ENCODE peak calls at places on chromosomes 1 and 21, in nine cellular contexts. One of them, this sample, is unnamed.
A peak's percentile ranks its signal among the peaks of the same experiment; 100 is the strongest.

GRCh38 chr1:240362826-240363225 is 249.1 kb downstream of the GREM2 start:
- DNase-seq in tibial nerve: no peak
- DNase-seq in neural progenitor cell: no peak
- DNase-seq in CD8-positive, alpha-beta T cell: no peak
- DNase-seq in A549: no peak
- DNase-seq in GM13976: no peak
- DNase-seq in upper lobe of right lung: no peak
- DNase-seq in epithelial cell of proximal tubule: no peak
- DNase-seq in mesothelial cell of epicardium: no peak
- DNase-seq in this sample: no peak

GRCh38 chr1:228697209-228698016 is 37.9 kb upstream of the RHOU start:
- DNase-seq in tibial nerve: peak; percentile 93
- DNase-seq in neural progenitor cell: no peak
- DNase-seq in CD8-positive, alpha-beta T cell: no peak
- DNase-seq in A549: peak; percentile 20
- DNase-seq in GM13976: no peak
- DNase-seq in upper lobe of right lung: no peak
- DNase-seq in epithelial cell of proximal tubule: peak; percentile 77
- DNase-seq in mesothelial cell of epicardium: peak; percentile 36
- DNase-seq in this sample: peak; percentile 44

GRCh38 chr1:23367451-23367790 is 2.2 kb downstream of the ZNF436 start:
- DNase-seq in tibial nerve: no peak
- DNase-seq in neural progenitor cell: peak; percentile 24
- DNase-seq in CD8-positive, alpha-beta T cell: no peak
- DNase-seq in A549: peak; percentile 15
- DNase-seq in GM13976: no peak
- DNase-seq in upper lobe of right lung: no peak
- DNase-seq in epithelial cell of proximal tubule: no peak
- DNase-seq in mesothelial cell of epicardium: no peak
- DNase-seq in this sample: no peak

GRCh38 chr1:48062353-48062752 is 65.2 kb upstream of the TRABD2B start:
- DNase-seq in tibial nerve: no peak
- DNase-seq in neural progenitor cell: no peak
- DNase-seq in CD8-positive, alpha-beta T cell: no peak
- DNase-seq in A549: no peak
- DNase-seq in GM13976: no peak
- DNase-seq in upper lobe of right lung: no peak
- DNase-seq in epithelial cell of proximal tubule: no peak
- DNase-seq in mesothelial cell of epicardium: no peak
- DNase-seq in this sample: no peak

GRCh38 chr1:45772971-45773370 is 22.5 kb upstream of the IPP start:
- DNase-seq in tibial nerve: no peak
- DNase-seq in neural progenitor cell: no peak
- DNase-seq in CD8-positive, alpha-beta T cell: no peak
- DNase-seq in A549: no peak
- DNase-seq in GM13976: peak; percentile 24
- DNase-seq in upper lobe of right lung: no peak
- DNase-seq in epithelial cell of proximal tubule: no peak
- DNase-seq in mesothelial cell of epicardium: no peak
- DNase-seq in this sample: no peak

GRCh38 chr1:91099746-91100621 is 78.1 kb upstream of the ZNF644 start:
- DNase-seq in tibial nerve: no peak
- DNase-seq in neural progenitor cell: no peak
- DNase-seq in CD8-positive, alpha-beta T cell: no peak
- DNase-seq in A549: no peak
- DNase-seq in GM13976: no peak
- DNase-seq in upper lobe of right lung: no peak
- DNase-seq in epithelial cell of proximal tubule: no peak
- DNase-seq in mesothelial cell of epicardium: no peak
- DNase-seq in this sample: no peak

GRCh38 chr1:245345191-245345884 is 190.6 kb downstream of the KIF26B start:
- DNase-seq in tibial nerve: no peak
- DNase-seq in neural progenitor cell: peak; percentile 37
- DNase-seq in CD8-positive, alpha-beta T cell: no peak
- DNase-seq in A549: no peak
- DNase-seq in GM13976: no peak
- DNase-seq in upper lobe of right lung: no peak
- DNase-seq in epithelial cell of proximal tubule: no peak
- DNase-seq in mesothelial cell of epicardium: no peak
- DNase-seq in this sample: no peak

GRCh38 chr1:205454903-205455335 is 926 bp downstream of the BLACAT1 start:
- DNase-seq in tibial nerve: no peak
- DNase-seq in neural progenitor cell: peak; percentile 83
- DNase-seq in CD8-positive, alpha-beta T cell: no peak
- DNase-seq in A549: no peak
- DNase-seq in GM13976: no peak
- DNase-seq in upper lobe of right lung: no peak
- DNase-seq in epithelial cell of proximal tubule: no peak
- DNase-seq in mesothelial cell of epicardium: no peak
- DNase-seq in this sample: no peak

GRCh38 chr21:17679002-17679600 is 66.4 kb upstream of the BTG3 start:
- DNase-seq in tibial nerve: peak; percentile 24
- DNase-seq in neural progenitor cell: peak; percentile 69
- DNase-seq in CD8-positive, alpha-beta T cell: peak; percentile 13
- DNase-seq in A549: peak; percentile 56
- DNase-seq in GM13976: peak; percentile 66
- DNase-seq in upper lobe of right lung: no peak
- DNase-seq in epithelial cell of proximal tubule: peak; percentile 38
- DNase-seq in mesothelial cell of epicardium: no peak
- DNase-seq in this sample: peak; percentile 40

GRCh38 chr1:224640018-224640417 is 23.9 kb downstream of the CNIH3 start:
- DNase-seq in tibial nerve: no peak
- DNase-seq in neural progenitor cell: no peak
- DNase-seq in CD8-positive, alpha-beta T cell: no peak
- DNase-seq in A549: no peak
- DNase-seq in GM13976: no peak
- DNase-seq in upper lobe of right lung: no peak
- DNase-seq in epithelial cell of proximal tubule: no peak
- DNase-seq in mesothelial cell of epicardium: no peak
- DNase-seq in this sample: no peak

GRCh38 chr1:84264961-84265360 is 36.5 kb upstream of the SAMD13 start:
- DNase-seq in tibial nerve: no peak
- DNase-seq in neural progenitor cell: no peak
- DNase-seq in CD8-positive, alpha-beta T cell: no peak
- DNase-seq in A549: no peak
- DNase-seq in GM13976: no peak
- DNase-seq in upper lobe of right lung: no peak
- DNase-seq in epithelial cell of proximal tubule: no peak
- DNase-seq in mesothelial cell of epicardium: no peak
- DNase-seq in this sample: no peak

GRCh38 chr21:31273278-31273677 is 70.8 kb downstream of the TIAM1 start:
- DNase-seq in tibial nerve: no peak
- DNase-seq in neural progenitor cell: no peak
- DNase-seq in CD8-positive, alpha-beta T cell: no peak
- DNase-seq in A549: no peak
- DNase-seq in GM13976: no peak
- DNase-seq in upper lobe of right lung: no peak
- DNase-seq in epithelial cell of proximal tubule: no peak
- DNase-seq in mesothelial cell of epicardium: no peak
- DNase-seq in this sample: no peak

GRCh38 chr1:87200875-87201638 is 127.6 kb upstream of the LMO4 start:
- DNase-seq in tibial nerve: no peak
- DNase-seq in neural progenitor cell: peak; percentile 11
- DNase-seq in CD8-positive, alpha-beta T cell: no peak
- DNase-seq in A549: no peak
- DNase-seq in GM13976: no peak
- DNase-seq in upper lobe of right lung: no peak
- DNase-seq in epithelial cell of proximal tubule: no peak
- DNase-seq in mesothelial cell of epicardium: no peak
- DNase-seq in this sample: no peak

DNA sequence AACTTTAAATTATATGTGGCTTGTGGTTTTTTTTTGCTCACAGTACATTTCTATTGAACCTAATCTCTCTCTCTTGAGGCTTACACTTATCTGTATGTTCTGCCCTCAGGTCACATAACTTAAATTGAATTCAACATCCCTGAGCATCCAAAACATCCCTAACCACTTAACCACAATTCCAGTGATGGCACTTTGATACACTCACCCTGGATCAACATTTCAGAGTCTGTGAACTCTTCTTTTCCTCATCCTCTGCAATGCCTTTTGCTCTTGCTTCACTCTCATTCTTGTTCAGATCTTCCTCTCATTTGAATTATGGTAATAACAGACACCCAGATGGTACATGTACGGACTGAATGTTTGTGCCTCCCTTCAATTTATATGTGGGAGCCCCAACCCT is 33.5 kb downstream of the PTGER3 start:
- DNase-seq in tibial nerve: no peak
- DNase-seq in neural progenitor cell: no peak
- DNase-seq in CD8-positive, alpha-beta T cell: no peak
- DNase-seq in A549: no peak
- DNase-seq in GM13976: no peak
- DNase-seq in upper lobe of right lung: no peak
- DNase-seq in epithelial cell of proximal tubule: no peak
- DNase-seq in mesothelial cell of epicardium: no peak
- DNase-seq in this sample: no peak
- TF ChIP-seq CTCF in tibial nerve: no peak
- TF ChIP-seq CTCF in neural progenitor cell: no peak
- TF ChIP-seq CTCF in CD8-positive, alpha-beta T cell: no peak
- TF ChIP-seq CTCF in A549: no peak
- TF ChIP-seq CTCF in GM13976: no peak
- TF ChIP-seq CTCF in upper lobe of right lung: no peak
- TF ChIP-seq CTCF in epithelial cell of proximal tubule: no peak
- TF ChIP-seq CTCF in mesothelial cell of epicardium: no peak
- TF ChIP-seq CTCF in this sample: no peak

DNA sequence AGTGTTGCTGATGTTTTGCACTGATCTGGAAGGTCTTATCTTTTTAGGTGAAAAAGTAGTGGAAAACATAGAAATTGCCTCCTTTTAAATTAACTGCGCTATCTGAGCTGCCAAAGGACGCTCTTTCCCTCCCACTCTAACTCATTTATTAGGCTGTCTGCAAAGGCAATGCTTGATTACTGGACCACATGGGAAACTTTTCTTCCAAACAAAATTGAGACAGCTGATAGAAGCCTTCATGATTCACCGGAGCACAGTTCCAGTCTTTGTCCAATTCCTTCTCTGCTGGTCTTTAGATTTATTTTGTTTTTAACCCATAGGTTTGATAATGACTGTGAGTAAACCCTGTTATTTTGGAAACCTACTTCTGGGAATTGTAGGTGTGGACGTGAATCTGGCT is 93.0 kb upstream of the RAVER2 start:
- DNase-seq in tibial nerve: no peak
- DNase-seq in neural progenitor cell: no peak
- DNase-seq in CD8-positive, alpha-beta T cell: no peak
- DNase-seq in A549: no peak
- DNase-seq in GM13976: no peak
- DNase-seq in upper lobe of right lung: no peak
- DNase-seq in epithelial cell of proximal tubule: no peak
- DNase-seq in mesothelial cell of epicardium: no peak
- DNase-seq in this sample: no peak
- TF ChIP-seq CTCF in tibial nerve: no peak
- TF ChIP-seq CTCF in neural progenitor cell: no peak
- TF ChIP-seq CTCF in CD8-positive, alpha-beta T cell: no peak
- TF ChIP-seq CTCF in A549: no peak
- TF ChIP-seq CTCF in GM13976: no peak
- TF ChIP-seq CTCF in upper lobe of right lung: no peak
- TF ChIP-seq CTCF in epithelial cell of proximal tubule: no peak
- TF ChIP-seq CTCF in mesothelial cell of epicardium: no peak
- TF ChIP-seq CTCF in this sample: no peak

DNA sequence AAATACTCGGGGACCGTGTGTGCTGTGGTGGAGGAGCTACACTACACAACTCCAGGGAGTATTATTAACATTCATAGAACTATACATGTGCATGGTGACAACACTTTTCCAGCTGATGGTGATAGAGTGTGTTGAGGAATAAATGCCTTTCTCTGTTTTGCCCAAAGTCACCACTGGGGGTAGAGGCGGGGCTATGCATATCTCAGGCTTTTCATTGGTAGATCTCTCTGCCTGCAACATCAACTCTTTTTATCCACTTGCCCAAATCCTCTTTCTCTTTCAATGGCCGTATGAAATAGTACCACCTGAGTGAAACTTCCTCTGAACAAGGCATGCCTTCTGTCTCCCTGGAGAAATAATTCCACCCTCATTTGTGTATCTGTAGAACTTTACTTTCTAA is 107.0 kb upstream of the C8B start:
- DNase-seq in tibial nerve: no peak
- DNase-seq in neural progenitor cell: no peak
- DNase-seq in CD8-positive, alpha-beta T cell: no peak
- DNase-seq in A549: no peak
- DNase-seq in GM13976: no peak
- DNase-seq in upper lobe of right lung: no peak
- DNase-seq in epithelial cell of proximal tubule: no peak
- DNase-seq in mesothelial cell of epicardium: no peak
- DNase-seq in this sample: no peak
- TF ChIP-seq CTCF in tibial nerve: no peak
- TF ChIP-seq CTCF in neural progenitor cell: peak; percentile 33
- TF ChIP-seq CTCF in CD8-positive, alpha-beta T cell: no peak
- TF ChIP-seq CTCF in A549: no peak
- TF ChIP-seq CTCF in GM13976: no peak
- TF ChIP-seq CTCF in upper lobe of right lung: no peak
- TF ChIP-seq CTCF in epithelial cell of proximal tubule: peak; percentile 24
- TF ChIP-seq CTCF in mesothelial cell of epicardium: peak; percentile 29
- TF ChIP-seq CTCF in this sample: no peak

GRCh38 chr1:32967863-32968571 is 3.4 kb upstream of the RNF19B start:
- DNase-seq in tibial nerve: no peak
- DNase-seq in neural progenitor cell: no peak
- DNase-seq in CD8-positive, alpha-beta T cell: no peak
- DNase-seq in A549: no peak
- DNase-seq in GM13976: no peak
- DNase-seq in upper lobe of right lung: no peak
- DNase-seq in epithelial cell of proximal tubule: no peak
- DNase-seq in mesothelial cell of epicardium: no peak
- DNase-seq in this sample: no peak

GRCh38 chr1:32971576-32971975 is 7.0 kb upstream of the RNF19B start:
- DNase-seq in tibial nerve: no peak
- DNase-seq in neural progenitor cell: no peak
- DNase-seq in CD8-positive, alpha-beta T cell: no peak
- DNase-seq in A549: no peak
- DNase-seq in GM13976: no peak
- DNase-seq in upper lobe of right lung: no peak
- DNase-seq in epithelial cell of proximal tubule: no peak
- DNase-seq in mesothelial cell of epicardium: no peak
- DNase-seq in this sample: no peak

GRCh38 chr1:32966900-32967299 is 2.3 kb upstream of the RNF19B start:
- DNase-seq in tibial nerve: no peak
- DNase-seq in neural progenitor cell: no peak
- DNase-seq in CD8-positive, alpha-beta T cell: no peak
- DNase-seq in A549: no peak
- DNase-seq in GM13976: no peak
- DNase-seq in upper lobe of right lung: no peak
- DNase-seq in epithelial cell of proximal tubule: no peak
- DNase-seq in mesothelial cell of epicardium: no peak
- DNase-seq in this sample: no peak

GRCh38 chr1:32971156-32971555 is 6.5 kb upstream of the RNF19B start:
- DNase-seq in tibial nerve: no peak
- DNase-seq in neural progenitor cell: no peak
- DNase-seq in CD8-positive, alpha-beta T cell: no peak
- DNase-seq in A549: no peak
- DNase-seq in GM13976: no peak
- DNase-seq in upper lobe of right lung: no peak
- DNase-seq in epithelial cell of proximal tubule: no peak
- DNase-seq in mesothelial cell of epicardium: no peak
- DNase-seq in this sample: no peak

DNA sequence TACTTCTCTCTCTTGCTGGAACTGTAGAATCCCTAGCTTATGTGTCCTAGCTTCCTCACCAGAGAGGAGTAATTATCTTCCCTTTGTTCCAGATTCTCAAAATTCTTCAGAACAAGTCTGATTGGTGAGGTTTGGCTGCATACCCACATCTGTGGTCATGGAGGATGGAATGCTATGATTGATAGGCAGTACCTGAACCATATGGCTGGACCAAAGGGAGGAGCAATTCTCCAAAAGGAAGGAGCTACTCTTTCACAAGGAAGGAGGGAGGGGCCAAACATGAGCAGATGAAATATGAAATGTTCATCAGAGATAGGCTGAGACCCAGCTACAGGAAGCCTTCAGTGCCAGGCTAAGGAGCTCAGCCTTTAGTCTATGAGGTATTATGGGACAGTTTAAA is 4.9 kb upstream of the RNF19B start:
- DNase-seq in tibial nerve: no peak
- DNase-seq in neural progenitor cell: no peak
- DNase-seq in CD8-positive, alpha-beta T cell: no peak
- DNase-seq in A549: no peak
- DNase-seq in GM13976: no peak
- DNase-seq in upper lobe of right lung: no peak
- DNase-seq in epithelial cell of proximal tubule: no peak
- DNase-seq in mesothelial cell of epicardium: no peak
- DNase-seq in this sample: no peak
- TF ChIP-seq CTCF in tibial nerve: no peak
- TF ChIP-seq CTCF in neural progenitor cell: no peak
- TF ChIP-seq CTCF in CD8-positive, alpha-beta T cell: no peak
- TF ChIP-seq CTCF in A549: no peak
- TF ChIP-seq CTCF in GM13976: no peak
- TF ChIP-seq CTCF in upper lobe of right lung: no peak
- TF ChIP-seq CTCF in epithelial cell of proximal tubule: no peak
- TF ChIP-seq CTCF in mesothelial cell of epicardium: no peak
- TF ChIP-seq CTCF in this sample: no peak